ENCODE peak calls at places on chromosomes 4 and X, in nine cellular contexts. W is stimulated activated CD8-positive, alpha-beta memory T cell treated with anti-CD3 and anti-CD28 coated beads, Interleukin-7, amount 100 ng/mL, for 24 hours; D is activated T-helper 1 cell treated with anti-CD3 and anti-CD28 coated beads, Interleukin-2, amount 50 U/mL, for 16 hours; K is NCI-H1417; V is osteoblast; B is body of pancreas; G is lower leg skin; S is T-helper 17 cell; N is dermis blood vessel endothelial cell. L is an unnamed sample.

GRCh38 chr4:54085284-54085683 is 14.7 kb upstream of the GSX2 start:
- DNase-seq in W (no peak), D (no peak), K (no peak), V (peak; percentile 91), B (no peak), G (peak; percentile 94), S (no peak), N (peak; percentile 90), L (peak; percentile 81)

GRCh38 chr4:183996868-183997267 is 91.8 kb downstream of the STOX2 start:
- DNase-seq in W (no peak), D (no peak), K (no peak), V (no peak), B (no peak), G (no peak), S (no peak), N (no peak), L (peak; percentile 21)

GRCh38 chrX:151779258-151779657 is 44.7 kb downstream of the CNGA2 start:
- DNase-seq in W (no peak), D (no peak), K (no peak), V (no peak), B (no peak), G (peak; percentile 26), S (no peak), N (no peak), L (no peak)

GRCh38 chr4:7968262-7968896 is 28.7 kb upstream of the AFAP1 start:
- DNase-seq in W (no peak), D (no peak), K (no peak), V (peak; percentile 86), B (no peak), G (no peak), S (no peak), N (peak; percentile 88), L (no peak)

GRCh38 chr4:48315728-48316630 is 25.4 kb upstream of the SLAIN2 start:
- DNase-seq in W (no peak), D (no peak), K (peak; percentile 72), V (peak; percentile 22), B (no peak), G (peak; percentile 39), S (no peak), N (peak; percentile 73), L (peak; percentile 60)

GRCh38 chr4:89111833-89112563 is 665 bp downstream of the TIGD2 start:
- DNase-seq in W (no peak), D (no peak), K (peak; percentile 76), V (peak; percentile 90), B (peak; percentile 22), G (no peak), S (no peak), N (peak; percentile 13), L (peak; percentile 88)

GRCh38 chr4:54683616-54684346 is 26.0 kb downstream of the KIT start:
- DNase-seq in W (peak; percentile 14), D (no peak), K (no peak), V (no peak), B (no peak), G (no peak), S (peak; percentile 44), N (peak; percentile 70), L (peak; percentile 47)

GRCh38 chrX:45745479-45745878 is 544.8 kb upstream of the DIPK2B start:
- DNase-seq in W (no peak), D (no peak), K (no peak), V (no peak), B (no peak), G (no peak), S (no peak), N (no peak), L (no peak)

GRCh38 chr4:179666226-179666625 is 2224.0 kb upstream of the AGA start:
- DNase-seq in W (no peak), D (no peak), K (no peak), V (no peak), B (no peak), G (no peak), S (no peak), N (no peak), L (no peak)

GRCh38 chrX:3516051-3516541 is 169.6 kb upstream of the MXRA5 start:
- DNase-seq in W (no peak), D (no peak), K (no peak), V (no peak), B (no peak), G (no peak), S (no peak), N (no peak), L (peak; percentile 79)

GRCh38 chr4:67014592-67014991 is 530.7 kb downstream of the CENPC start:
- DNase-seq in W (no peak), D (no peak), K (no peak), V (peak; percentile 9), B (no peak), G (no peak), S (no peak), N (no peak), L (no peak)

GRCh38 chr4:13860126-13860525 is 232.6 kb upstream of the BOD1L1 start:
- DNase-seq in W (no peak), D (no peak), K (no peak), V (no peak), B (no peak), G (no peak), S (no peak), N (peak; percentile 26), L (no peak)

GRCh38 chr4:22062676-22063075 is 114.1 kb upstream of the KCNIP4 start:
- DNase-seq in W (no peak), D (no peak), K (no peak), V (no peak), B (no peak), G (no peak), S (no peak), N (no peak), L (no peak)

GRCh38 chr4:145887241-145887964 is 51.2 kb downstream of the ZNF827 start:
- DNase-seq in W (no peak), D (no peak), K (no peak), V (no peak), B (no peak), G (peak; percentile 84), S (no peak), N (peak; percentile 52), L (peak; percentile 74)

GRCh38 chrX:16838202-16839066 is 31.7 kb downstream of the RBBP7 start:
- DNase-seq in W (no peak), D (no peak), K (no peak), V (peak; percentile 68), B (peak; percentile 26), G (no peak), S (no peak), N (peak; percentile 74), L (peak; percentile 76)

GRCh38 chr4:119084503-119084902 is 51.1 kb upstream of the MYOZ2 start:
- DNase-seq in W (no peak), D (no peak), K (no peak), V (no peak), B (no peak), G (no peak), S (no peak), N (no peak), L (no peak)

GRCh38 chrX:153339662-153340061 is 5.7 kb downstream of the ZNF275 start:
- DNase-seq in W (no peak), D (no peak), K (no peak), V (no peak), B (no peak), G (no peak), S (no peak), N (no peak), L (no peak)

GRCh38 chr4:169185133-169185956 is 85.4 kb downstream of the SH3RF1 start:
- DNase-seq in W (no peak), D (no peak), K (no peak), V (no peak), B (no peak), G (no peak), S (no peak), N (no peak), L (no peak)

GRCh38 chr4:13640149-13640671 is 12.7 kb upstream of the BOD1L1 start:
- DNase-seq in W (no peak), D (no peak), K (no peak), V (no peak), B (no peak), G (no peak), S (no peak), N (no peak), L (peak; percentile 86)

GRCh38 chrX:50818986-50819385 is 5.0 kb upstream of the SHROOM4 start:
- DNase-seq in W (no peak), D (no peak), K (no peak), V (no peak), B (no peak), G (no peak), S (no peak), N (no peak), L (no peak)

GRCh38 chrX:9788908-9789307 is 2.7 kb downstream of the SHROOM2 start:
- DNase-seq in W (no peak), D (no peak), K (peak; percentile 69), V (no peak), B (peak; percentile 45), G (no peak), S (no peak), N (peak; percentile 59), L (no peak)

GRCh38 chr4:183287677-183288076 is 32.4 kb downstream of the CLDN22 start:
- DNase-seq in W (no peak), D (no peak), K (no peak), V (no peak), B (no peak), G (no peak), S (no peak), N (no peak), L (no peak)

GRCh38 chrX:24334473-24334872 is 20.6 kb upstream of the SUPT20HL2 start:
- DNase-seq in W (no peak), D (no peak), K (no peak), V (no peak), B (no peak), G (no peak), S (no peak), N (no peak), L (no peak)

GRCh38 chr4:139556735-139557505 is 901 bp upstream of the SETD7 start:
- DNase-seq in W (no peak), D (peak; percentile 29), K (peak; percentile 97), V (peak; percentile 68), B (peak; percentile 80), G (peak; percentile 95), S (peak; percentile 49), N (peak; percentile 54), L (no peak)

GRCh38 chr4:110663738-110664444 is 41.0 kb upstream of the PITX2 start:
- DNase-seq in W (no peak), D (no peak), K (no peak), V (peak; percentile 38), B (no peak), G (no peak), S (no peak), N (no peak), L (peak; percentile 80)